ENCODE peak calls at places on chromosomes 12 and 14, in ten cellular contexts. One of them, this sample, is unnamed. For H3K9me3, the result is how much of the 10 kb centered on the place peaks cover.

GRCh38 chr12:109558374-109559199 is 14.7 kb downstream of the MMAB start:
- DNase-seq in heart left ventricle: no peak
- DNase-seq in psoas muscle: no peak
- DNase-seq in lower lobe of right lung: no peak
- DNase-seq in A673: no peak
- DNase-seq in A549: no peak
- DNase-seq in heart right ventricle: no peak
- DNase-seq in Panc1: no peak
- DNase-seq in CD8-positive, alpha-beta T cell: no peak
- DNase-seq in tibial artery: no peak
- DNase-seq in this sample: no peak

GRCh38 chr12:44052554-44052953 is 216.7 kb downstream of the TMEM117 start:
- DNase-seq in heart left ventricle: no peak
- DNase-seq in psoas muscle: no peak
- DNase-seq in lower lobe of right lung: no peak
- DNase-seq in A673: no peak
- DNase-seq in A549: no peak
- DNase-seq in heart right ventricle: no peak
- DNase-seq in Panc1: no peak
- DNase-seq in CD8-positive, alpha-beta T cell: no peak
- DNase-seq in tibial artery: no peak
- DNase-seq in this sample: no peak

GRCh38 chr12:69039881-69040280 is 106.9 kb upstream of the CPM start:
- DNase-seq in heart left ventricle: no peak
- DNase-seq in psoas muscle: no peak
- DNase-seq in lower lobe of right lung: no peak
- DNase-seq in A673: no peak
- DNase-seq in A549: no peak
- DNase-seq in heart right ventricle: no peak
- DNase-seq in Panc1: no peak
- DNase-seq in CD8-positive, alpha-beta T cell: no peak
- DNase-seq in tibial artery: no peak
- DNase-seq in this sample: no peak

GRCh38 chr14:69739486-69739885 is 27.5 kb upstream of the SRSF5 start:
- DNase-seq in heart left ventricle: no peak
- DNase-seq in psoas muscle: no peak
- DNase-seq in lower lobe of right lung: no peak
- DNase-seq in A673: no peak
- DNase-seq in A549: no peak
- DNase-seq in heart right ventricle: no peak
- DNase-seq in Panc1: no peak
- DNase-seq in CD8-positive, alpha-beta T cell: no peak
- DNase-seq in tibial artery: no peak
- DNase-seq in this sample: no peak

GRCh38 chr12:7241404-7242005 is 52.0 kb downstream of the PEX5 start:
- DNase-seq in heart left ventricle: no peak
- DNase-seq in psoas muscle: no peak
- DNase-seq in lower lobe of right lung: no peak
- DNase-seq in A673: no peak
- DNase-seq in A549: no peak
- DNase-seq in heart right ventricle: no peak
- DNase-seq in Panc1: no peak
- DNase-seq in CD8-positive, alpha-beta T cell: no peak
- DNase-seq in tibial artery: no peak
- DNase-seq in this sample: no peak

GRCh38 chr12:1517007-1517406 is 77.4 kb downstream of the FBXL14 start:
- DNase-seq in heart left ventricle: no peak
- DNase-seq in psoas muscle: no peak
- DNase-seq in lower lobe of right lung: no peak
- DNase-seq in A673: peak
- DNase-seq in A549: no peak
- DNase-seq in heart right ventricle: no peak
- DNase-seq in Panc1: no peak
- DNase-seq in CD8-positive, alpha-beta T cell: no peak
- DNase-seq in tibial artery: no peak
- DNase-seq in this sample: no peak

GRCh38 chr12:52628841-52629240 is 10.5 kb upstream of the KRT73 start:
- DNase-seq in heart left ventricle: no peak
- DNase-seq in psoas muscle: no peak
- DNase-seq in lower lobe of right lung: no peak
- DNase-seq in A673: no peak
- DNase-seq in A549: no peak
- DNase-seq in heart right ventricle: no peak
- DNase-seq in Panc1: no peak
- DNase-seq in CD8-positive, alpha-beta T cell: no peak
- DNase-seq in tibial artery: no peak
- DNase-seq in this sample: no peak

GRCh38 chr12:119842380-119842779 is 34.7 kb downstream of the CIT start:
- DNase-seq in heart left ventricle: no peak
- DNase-seq in psoas muscle: no peak
- DNase-seq in lower lobe of right lung: no peak
- DNase-seq in A673: no peak
- DNase-seq in A549: no peak
- DNase-seq in heart right ventricle: no peak
- DNase-seq in Panc1: no peak
- DNase-seq in CD8-positive, alpha-beta T cell: no peak
- DNase-seq in tibial artery: no peak
- DNase-seq in this sample: no peak

GRCh38 chr12:106112094-106112822 is 26.5 kb downstream of the NUAK1 start:
- DNase-seq in heart left ventricle: peak
- DNase-seq in psoas muscle: peak
- DNase-seq in lower lobe of right lung: no peak
- DNase-seq in A673: no peak
- DNase-seq in A549: no peak
- DNase-seq in heart right ventricle: no peak
- DNase-seq in Panc1: no peak
- DNase-seq in CD8-positive, alpha-beta T cell: no peak
- DNase-seq in tibial artery: no peak
- DNase-seq in this sample: no peak

GRCh38 chr14:74579447-74580274 is 32.4 kb downstream of the LTBP2 start:
- DNase-seq in heart left ventricle: peak
- DNase-seq in psoas muscle: no peak
- DNase-seq in lower lobe of right lung: no peak
- DNase-seq in A673: no peak
- DNase-seq in A549: peak
- DNase-seq in heart right ventricle: no peak
- DNase-seq in Panc1: no peak
- DNase-seq in CD8-positive, alpha-beta T cell: no peak
- DNase-seq in tibial artery: no peak
- DNase-seq in this sample: no peak

GRCh38 chr12:106248849-106249371 is 1.1 kb upstream of the CKAP4 start:
- DNase-seq in heart left ventricle: no peak
- DNase-seq in psoas muscle: no peak
- DNase-seq in lower lobe of right lung: peak
- DNase-seq in A673: peak
- DNase-seq in A549: no peak
- DNase-seq in heart right ventricle: no peak
- DNase-seq in Panc1: no peak
- DNase-seq in CD8-positive, alpha-beta T cell: no peak
- DNase-seq in tibial artery: peak
- DNase-seq in this sample: peak

GRCh38 chr12:124508323-124509096 is 58.9 kb downstream of the NCOR2 start:
- DNase-seq in heart left ventricle: peak
- DNase-seq in psoas muscle: peak
- DNase-seq in lower lobe of right lung: no peak
- DNase-seq in A673: no peak
- DNase-seq in A549: no peak
- DNase-seq in heart right ventricle: peak
- DNase-seq in Panc1: no peak
- DNase-seq in CD8-positive, alpha-beta T cell: no peak
- DNase-seq in tibial artery: no peak
- DNase-seq in this sample: no peak

GRCh38 chr12:34215213-34215892 is 193.1 kb downstream of the ALG10 start:
- DNase-seq in heart left ventricle: no peak
- DNase-seq in psoas muscle: no peak
- DNase-seq in lower lobe of right lung: no peak
- DNase-seq in A673: no peak
- DNase-seq in A549: no peak
- DNase-seq in heart right ventricle: no peak
- DNase-seq in Panc1: no peak
- DNase-seq in CD8-positive, alpha-beta T cell: no peak
- DNase-seq in tibial artery: no peak
- DNase-seq in this sample: no peak
- H3K9me3 ChIP-seq in heart left ventricle: under half
- H3K9me3 ChIP-seq in psoas muscle: under half
- H3K9me3 ChIP-seq in lower lobe of right lung: under half
- H3K9me3 ChIP-seq in A673: under half
- H3K9me3 ChIP-seq in A549: under half
- H3K9me3 ChIP-seq in heart right ventricle: under half
- H3K9me3 ChIP-seq in Panc1: under half
- H3K9me3 ChIP-seq in CD8-positive, alpha-beta T cell: under half
- H3K9me3 ChIP-seq in tibial artery: under half
- H3K9me3 ChIP-seq in this sample: under half

DNA sequence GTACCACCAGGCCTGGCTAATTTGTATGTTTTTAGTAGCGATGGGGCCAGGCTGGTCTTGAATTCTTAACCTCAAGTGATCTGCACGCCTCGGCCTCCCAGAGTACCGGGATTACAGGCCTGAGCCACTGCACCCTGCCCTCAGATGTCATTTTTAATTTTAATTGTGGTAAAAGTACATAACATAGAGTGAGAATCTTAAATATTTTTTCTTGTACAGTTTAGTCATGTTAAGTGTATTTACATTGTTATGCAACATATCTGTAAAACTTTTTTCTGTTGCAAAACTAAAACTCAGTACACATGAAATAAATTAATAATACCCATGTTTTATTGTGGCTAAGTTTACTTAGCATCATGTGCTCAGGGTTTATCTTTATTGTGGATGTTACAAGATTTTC is 231.4 kb downstream of the ALG10 start:
- DNase-seq in heart left ventricle: no peak
- DNase-seq in psoas muscle: no peak
- DNase-seq in lower lobe of right lung: no peak
- DNase-seq in A673: no peak
- DNase-seq in A549: no peak
- DNase-seq in heart right ventricle: no peak
- DNase-seq in Panc1: no peak
- DNase-seq in CD8-positive, alpha-beta T cell: no peak
- DNase-seq in tibial artery: no peak
- DNase-seq in this sample: no peak
- H3K9me3 ChIP-seq in heart left ventricle: under half
- H3K9me3 ChIP-seq in psoas muscle: under half
- H3K9me3 ChIP-seq in lower lobe of right lung: under half
- H3K9me3 ChIP-seq in A673: under half
- H3K9me3 ChIP-seq in A549: under half
- H3K9me3 ChIP-seq in heart right ventricle: under half
- H3K9me3 ChIP-seq in Panc1: under half
- H3K9me3 ChIP-seq in CD8-positive, alpha-beta T cell: under half
- H3K9me3 ChIP-seq in tibial artery: under half
- H3K9me3 ChIP-seq in this sample: under half

GRCh38 chr12:133061954-133062353 is 18.8 kb upstream of the ZNF140 start:
- DNase-seq in heart left ventricle: no peak
- DNase-seq in psoas muscle: no peak
- DNase-seq in lower lobe of right lung: no peak
- DNase-seq in A673: no peak
- DNase-seq in A549: no peak
- DNase-seq in heart right ventricle: no peak
- DNase-seq in Panc1: no peak
- DNase-seq in CD8-positive, alpha-beta T cell: no peak
- DNase-seq in tibial artery: no peak
- DNase-seq in this sample: no peak

GRCh38 chr12:133063556-133063955 is 17.2 kb upstream of the ZNF140 start:
- DNase-seq in heart left ventricle: no peak
- DNase-seq in psoas muscle: no peak
- DNase-seq in lower lobe of right lung: no peak
- DNase-seq in A673: no peak
- DNase-seq in A549: no peak
- DNase-seq in heart right ventricle: no peak
- DNase-seq in Panc1: no peak
- DNase-seq in CD8-positive, alpha-beta T cell: no peak
- DNase-seq in tibial artery: no peak
- DNase-seq in this sample: no peak

GRCh38 chr12:133057446-133057845 is 20.1 kb downstream of the ZNF84 start:
- DNase-seq in heart left ventricle: no peak
- DNase-seq in psoas muscle: no peak
- DNase-seq in lower lobe of right lung: no peak
- DNase-seq in A673: no peak
- DNase-seq in A549: no peak
- DNase-seq in heart right ventricle: no peak
- DNase-seq in Panc1: no peak
- DNase-seq in CD8-positive, alpha-beta T cell: no peak
- DNase-seq in tibial artery: no peak
- DNase-seq in this sample: no peak

GRCh38 chr12:133058203-133059125 is 21.2 kb downstream of the ZNF84 start:
- DNase-seq in heart left ventricle: no peak
- DNase-seq in psoas muscle: no peak
- DNase-seq in lower lobe of right lung: no peak
- DNase-seq in A673: no peak
- DNase-seq in A549: no peak
- DNase-seq in heart right ventricle: no peak
- DNase-seq in Panc1: no peak
- DNase-seq in CD8-positive, alpha-beta T cell: no peak
- DNase-seq in tibial artery: no peak
- DNase-seq in this sample: no peak
- H3K9me3 ChIP-seq in heart left ventricle: under half
- H3K9me3 ChIP-seq in psoas muscle: half or more
- H3K9me3 ChIP-seq in lower lobe of right lung: half or more
- H3K9me3 ChIP-seq in A673: half or more
- H3K9me3 ChIP-seq in A549: half or more
- H3K9me3 ChIP-seq in heart right ventricle: half or more
- H3K9me3 ChIP-seq in Panc1: half or more
- H3K9me3 ChIP-seq in CD8-positive, alpha-beta T cell: half or more
- H3K9me3 ChIP-seq in tibial artery: half or more
- H3K9me3 ChIP-seq in this sample: half or more

GRCh38 chr14:105927661-105928060 is 401.3 kb downstream of the TMEM121 start:
- DNase-seq in heart left ventricle: no peak
- DNase-seq in psoas muscle: no peak
- DNase-seq in lower lobe of right lung: peak
- DNase-seq in A673: no peak
- DNase-seq in A549: no peak
- DNase-seq in heart right ventricle: no peak
- DNase-seq in Panc1: no peak
- DNase-seq in CD8-positive, alpha-beta T cell: no peak
- DNase-seq in tibial artery: no peak
- DNase-seq in this sample: no peak

GRCh38 chr14:105926415-105927093 is 400.2 kb downstream of the TMEM121 start:
- DNase-seq in heart left ventricle: peak
- DNase-seq in psoas muscle: no peak
- DNase-seq in lower lobe of right lung: peak
- DNase-seq in A673: no peak
- DNase-seq in A549: no peak
- DNase-seq in heart right ventricle: no peak
- DNase-seq in Panc1: no peak
- DNase-seq in CD8-positive, alpha-beta T cell: no peak
- DNase-seq in tibial artery: no peak
- DNase-seq in this sample: no peak

GRCh38 chr14:105927094-105927475 is 400.7 kb downstream of the TMEM121 start:
- DNase-seq in heart left ventricle: peak
- DNase-seq in psoas muscle: no peak
- DNase-seq in lower lobe of right lung: peak
- DNase-seq in A673: no peak
- DNase-seq in A549: no peak
- DNase-seq in heart right ventricle: no peak
- DNase-seq in Panc1: no peak
- DNase-seq in CD8-positive, alpha-beta T cell: no peak
- DNase-seq in tibial artery: no peak
- DNase-seq in this sample: no peak

GRCh38 chr14:105924951-105925591 is 398.7 kb downstream of the TMEM121 start:
- DNase-seq in heart left ventricle: peak
- DNase-seq in psoas muscle: no peak
- DNase-seq in lower lobe of right lung: peak
- DNase-seq in A673: no peak
- DNase-seq in A549: no peak
- DNase-seq in heart right ventricle: no peak
- DNase-seq in Panc1: no peak
- DNase-seq in CD8-positive, alpha-beta T cell: no peak
- DNase-seq in tibial artery: peak
- DNase-seq in this sample: no peak

GRCh38 chr14:105925615-105926414 is 399.4 kb downstream of the TMEM121 start:
- DNase-seq in heart left ventricle: peak
- DNase-seq in psoas muscle: no peak
- DNase-seq in lower lobe of right lung: peak
- DNase-seq in A673: no peak
- DNase-seq in A549: no peak
- DNase-seq in heart right ventricle: no peak
- DNase-seq in Panc1: no peak
- DNase-seq in CD8-positive, alpha-beta T cell: no peak
- DNase-seq in tibial artery: peak
- DNase-seq in this sample: no peak
- H3K9me3 ChIP-seq in heart left ventricle: under half
- H3K9me3 ChIP-seq in psoas muscle: under half
- H3K9me3 ChIP-seq in lower lobe of right lung: under half
- H3K9me3 ChIP-seq in A673: under half
- H3K9me3 ChIP-seq in A549: under half
- H3K9me3 ChIP-seq in heart right ventricle: under half
- H3K9me3 ChIP-seq in Panc1: under half
- H3K9me3 ChIP-seq in CD8-positive, alpha-beta T cell: under half
- H3K9me3 ChIP-seq in tibial artery: under half
- H3K9me3 ChIP-seq in this sample: under half

This sample was measured in adrenal gland.